ENCODE peak calls at places on chromosomes 7 and 10, in six cellular contexts. One of them, this sample, is unnamed.

GRCh38 chr7:82156168-82156567 is 287.4 kb downstream of the CACNA2D1 start:
- DNase-seq in progenitor cell of endocrine pancreas: no peak
- DNase-seq in foreskin fibroblast: no peak
- DNase-seq in psoas muscle: no peak
- DNase-seq in fibroblast of pulmonary artery: no peak
- DNase-seq in glutamatergic neuron: no peak
- DNase-seq in this sample: no peak

GRCh38 chr10:681670-682318 is 7.7 kb downstream of the DIP2C start:
- DNase-seq in progenitor cell of endocrine pancreas: no peak
- DNase-seq in foreskin fibroblast: peak
- DNase-seq in psoas muscle: no peak
- DNase-seq in fibroblast of pulmonary artery: no peak
- DNase-seq in glutamatergic neuron: no peak
- DNase-seq in this sample: no peak

GRCh38 chr10:4443419-4443818 is 382.6 kb upstream of the AKR1E2 start:
- DNase-seq in progenitor cell of endocrine pancreas: no peak
- DNase-seq in foreskin fibroblast: no peak
- DNase-seq in psoas muscle: no peak
- DNase-seq in fibroblast of pulmonary artery: no peak
- DNase-seq in glutamatergic neuron: no peak
- DNase-seq in this sample: no peak

GRCh38 chr10:130971123-130971435 is 340.4 kb downstream of the TCERG1L start:
- DNase-seq in progenitor cell of endocrine pancreas: no peak
- DNase-seq in foreskin fibroblast: no peak
- DNase-seq in psoas muscle: no peak
- DNase-seq in fibroblast of pulmonary artery: no peak
- DNase-seq in glutamatergic neuron: no peak
- DNase-seq in this sample: peak

GRCh38 chr7:124655990-124656389 is 109.6 kb downstream of the GPR37 start:
- DNase-seq in progenitor cell of endocrine pancreas: no peak
- DNase-seq in foreskin fibroblast: no peak
- DNase-seq in psoas muscle: no peak
- DNase-seq in fibroblast of pulmonary artery: no peak
- DNase-seq in glutamatergic neuron: no peak
- DNase-seq in this sample: no peak

GRCh38 chr10:12186324-12186723 is 9.4 kb downstream of the NUDT5 start:
- DNase-seq in progenitor cell of endocrine pancreas: no peak
- DNase-seq in foreskin fibroblast: no peak
- DNase-seq in psoas muscle: no peak
- DNase-seq in fibroblast of pulmonary artery: no peak
- DNase-seq in glutamatergic neuron: no peak
- DNase-seq in this sample: no peak

GRCh38 chr7:151408839-151409554 is 841 bp downstream of the WDR86 start:
- DNase-seq in progenitor cell of endocrine pancreas: no peak
- DNase-seq in foreskin fibroblast: no peak
- DNase-seq in psoas muscle: peak
- DNase-seq in fibroblast of pulmonary artery: peak
- DNase-seq in glutamatergic neuron: no peak
- DNase-seq in this sample: no peak

GRCh38 chr10:131831561-131831960 is 69.2 kb upstream of the PPP2R2D start:
- DNase-seq in progenitor cell of endocrine pancreas: no peak
- DNase-seq in foreskin fibroblast: no peak
- DNase-seq in psoas muscle: peak
- DNase-seq in fibroblast of pulmonary artery: no peak
- DNase-seq in glutamatergic neuron: peak
- DNase-seq in this sample: no peak

GRCh38 chr7:96695581-96695980 is 14.1 kb downstream of the SEM1 start:
- DNase-seq in progenitor cell of endocrine pancreas: no peak
- DNase-seq in foreskin fibroblast: no peak
- DNase-seq in psoas muscle: no peak
- DNase-seq in fibroblast of pulmonary artery: no peak
- DNase-seq in glutamatergic neuron: no peak
- DNase-seq in this sample: no peak

GRCh38 chr7:150363872-150364271 is 4.8 kb upstream of the REPIN1 start:
- DNase-seq in progenitor cell of endocrine pancreas: no peak
- DNase-seq in foreskin fibroblast: no peak
- DNase-seq in psoas muscle: no peak
- DNase-seq in fibroblast of pulmonary artery: no peak
- DNase-seq in glutamatergic neuron: no peak
- DNase-seq in this sample: no peak

GRCh38 chr7:33040803-33041516 is 21.6 kb downstream of the NT5C3A start:
- DNase-seq in progenitor cell of endocrine pancreas: no peak
- DNase-seq in foreskin fibroblast: peak
- DNase-seq in psoas muscle: no peak
- DNase-seq in fibroblast of pulmonary artery: no peak
- DNase-seq in glutamatergic neuron: no peak
- DNase-seq in this sample: no peak

GRCh38 chr10:11748866-11749265 is 6.7 kb downstream of the ECHDC3 start:
- DNase-seq in progenitor cell of endocrine pancreas: no peak
- DNase-seq in foreskin fibroblast: no peak
- DNase-seq in psoas muscle: no peak
- DNase-seq in fibroblast of pulmonary artery: no peak
- DNase-seq in glutamatergic neuron: no peak
- DNase-seq in this sample: no peak

GRCh38 chr10:60271319-60272040 is 118.2 kb downstream of the ANK3 start:
- DNase-seq in progenitor cell of endocrine pancreas: no peak
- DNase-seq in foreskin fibroblast: no peak
- DNase-seq in psoas muscle: no peak
- DNase-seq in fibroblast of pulmonary artery: no peak
- DNase-seq in glutamatergic neuron: no peak
- DNase-seq in this sample: no peak

GRCh38 chr7:70093496-70093895 is 495.2 kb downstream of the AUTS2 start:
- DNase-seq in progenitor cell of endocrine pancreas: no peak
- DNase-seq in foreskin fibroblast: peak
- DNase-seq in psoas muscle: no peak
- DNase-seq in fibroblast of pulmonary artery: no peak
- DNase-seq in glutamatergic neuron: no peak
- DNase-seq in this sample: no peak

GRCh38 chr10:109529258-109529657 is 394.1 kb downstream of the XPNPEP1 start:
- DNase-seq in progenitor cell of endocrine pancreas: no peak
- DNase-seq in foreskin fibroblast: no peak
- DNase-seq in psoas muscle: no peak
- DNase-seq in fibroblast of pulmonary artery: no peak
- DNase-seq in glutamatergic neuron: no peak
- DNase-seq in this sample: no peak

GRCh38 chr10:73414230-73414981 is 548 bp upstream of the ANXA7 start:
- DNase-seq in progenitor cell of endocrine pancreas: no peak
- DNase-seq in foreskin fibroblast: peak
- DNase-seq in psoas muscle: no peak
- DNase-seq in fibroblast of pulmonary artery: no peak
- DNase-seq in glutamatergic neuron: no peak
- DNase-seq in this sample: no peak

GRCh38 chr10:70582793-70583700 is 19.5 kb downstream of the PRF1 start:
- DNase-seq in progenitor cell of endocrine pancreas: no peak
- DNase-seq in foreskin fibroblast: no peak
- DNase-seq in psoas muscle: no peak
- DNase-seq in fibroblast of pulmonary artery: no peak
- DNase-seq in glutamatergic neuron: no peak
- DNase-seq in this sample: peak

GRCh38 chr7:100372256-100372655 is 1.0 kb upstream of the PILRA start:
- DNase-seq in progenitor cell of endocrine pancreas: no peak
- DNase-seq in foreskin fibroblast: peak
- DNase-seq in psoas muscle: peak
- DNase-seq in fibroblast of pulmonary artery: peak
- DNase-seq in glutamatergic neuron: no peak
- DNase-seq in this sample: no peak

GRCh38 chr7:67440321-67440720 is 443.7 kb downstream of the TYW1 start:
- DNase-seq in progenitor cell of endocrine pancreas: no peak
- DNase-seq in foreskin fibroblast: no peak
- DNase-seq in psoas muscle: no peak
- DNase-seq in fibroblast of pulmonary artery: no peak
- DNase-seq in glutamatergic neuron: no peak
- DNase-seq in this sample: no peak

GRCh38 chr10:45044290-45044689 is 43.6 kb downstream of the ZNF22 start:
- DNase-seq in progenitor cell of endocrine pancreas: no peak
- DNase-seq in foreskin fibroblast: no peak
- DNase-seq in psoas muscle: no peak
- DNase-seq in fibroblast of pulmonary artery: no peak
- DNase-seq in glutamatergic neuron: no peak
- DNase-seq in this sample: no peak

GRCh38 chr7:42103456-42103855 is 133.6 kb downstream of the GLI3 start:
- DNase-seq in progenitor cell of endocrine pancreas: no peak
- DNase-seq in foreskin fibroblast: no peak
- DNase-seq in psoas muscle: no peak
- DNase-seq in fibroblast of pulmonary artery: no peak
- DNase-seq in glutamatergic neuron: no peak
- DNase-seq in this sample: no peak

GRCh38 chr7:106260136-106260561 is 24.6 kb downstream of the NAMPT start:
- DNase-seq in progenitor cell of endocrine pancreas: no peak
- DNase-seq in foreskin fibroblast: peak
- DNase-seq in psoas muscle: no peak
- DNase-seq in fibroblast of pulmonary artery: no peak
- DNase-seq in glutamatergic neuron: no peak
- DNase-seq in this sample: no peak

GRCh38 chr10:20990604-20991003 is 93.5 kb upstream of the NEBL start:
- DNase-seq in progenitor cell of endocrine pancreas: no peak
- DNase-seq in foreskin fibroblast: peak
- DNase-seq in psoas muscle: no peak
- DNase-seq in fibroblast of pulmonary artery: peak
- DNase-seq in glutamatergic neuron: no peak
- DNase-seq in this sample: no peak

GRCh38 chr10:44193156-44193555 is 191.7 kb downstream of the CXCL12 start:
- DNase-seq in progenitor cell of endocrine pancreas: no peak
- DNase-seq in foreskin fibroblast: no peak
- DNase-seq in psoas muscle: no peak
- DNase-seq in fibroblast of pulmonary artery: no peak
- DNase-seq in glutamatergic neuron: no peak
- DNase-seq in this sample: no peak

GRCh38 chr10:124691448-124692435 is 52.4 kb downstream of the FAM53B start:
- DNase-seq in progenitor cell of endocrine pancreas: no peak
- DNase-seq in foreskin fibroblast: no peak
- DNase-seq in psoas muscle: peak
- DNase-seq in fibroblast of pulmonary artery: no peak
- DNase-seq in glutamatergic neuron: no peak
- DNase-seq in this sample: no peak

GRCh38 chr10:4677296-4678021 is 148.5 kb upstream of the AKR1E2 start:
- DNase-seq in progenitor cell of endocrine pancreas: no peak
- DNase-seq in foreskin fibroblast: no peak
- DNase-seq in psoas muscle: no peak
- DNase-seq in fibroblast of pulmonary artery: peak
- DNase-seq in glutamatergic neuron: no peak
- DNase-seq in this sample: no peak

GRCh38 chr10:21814866-21815265 is 188.7 kb downstream of the DNAJC1 start:
- DNase-seq in progenitor cell of endocrine pancreas: no peak
- DNase-seq in foreskin fibroblast: no peak
- DNase-seq in psoas muscle: no peak
- DNase-seq in fibroblast of pulmonary artery: no peak
- DNase-seq in glutamatergic neuron: no peak
- DNase-seq in this sample: no peak

GRCh38 chr7:2623698-2624014 is 8.1 kb upstream of the TTYH3 start:
- DNase-seq in progenitor cell of endocrine pancreas: no peak
- DNase-seq in foreskin fibroblast: no peak
- DNase-seq in psoas muscle: no peak
- DNase-seq in fibroblast of pulmonary artery: no peak
- DNase-seq in glutamatergic neuron: no peak
- DNase-seq in this sample: no peak

GRCh38 chr10:79507436-79508167 is 4.7 kb upstream of the EIF5AL1 start:
- DNase-seq in progenitor cell of endocrine pancreas: no peak
- DNase-seq in foreskin fibroblast: no peak
- DNase-seq in psoas muscle: no peak
- DNase-seq in fibroblast of pulmonary artery: no peak
- DNase-seq in glutamatergic neuron: no peak
- DNase-seq in this sample: no peak

GRCh38 chr7:27141591-27142561 is 1.6 kb downstream of the HOXA5 start:
- DNase-seq in progenitor cell of endocrine pancreas: no peak
- DNase-seq in foreskin fibroblast: no peak
- DNase-seq in psoas muscle: peak
- DNase-seq in fibroblast of pulmonary artery: no peak
- DNase-seq in glutamatergic neuron: no peak
- DNase-seq in this sample: no peak
- TF ChIP-seq CTCF in progenitor cell of endocrine pancreas: peak
- TF ChIP-seq CTCF in foreskin fibroblast: no peak
- TF ChIP-seq CTCF in psoas muscle: no peak
- TF ChIP-seq CTCF in fibroblast of pulmonary artery: no peak
- TF ChIP-seq CTCF in glutamatergic neuron: no peak
- TF ChIP-seq CTCF in this sample: no peak

GRCh38 chr10:6163364-6164270 is 39.1 kb upstream of the PFKFB3 start:
- DNase-seq in progenitor cell of endocrine pancreas: peak
- DNase-seq in foreskin fibroblast: peak
- DNase-seq in psoas muscle: peak
- DNase-seq in fibroblast of pulmonary artery: peak
- DNase-seq in glutamatergic neuron: peak
- DNase-seq in this sample: peak
- TF ChIP-seq CTCF in progenitor cell of endocrine pancreas: no peak
- TF ChIP-seq CTCF in foreskin fibroblast: no peak
- TF ChIP-seq CTCF in psoas muscle: no peak
- TF ChIP-seq CTCF in fibroblast of pulmonary artery: no peak
- TF ChIP-seq CTCF in glutamatergic neuron: no peak
- TF ChIP-seq CTCF in this sample: no peak

DNA sequence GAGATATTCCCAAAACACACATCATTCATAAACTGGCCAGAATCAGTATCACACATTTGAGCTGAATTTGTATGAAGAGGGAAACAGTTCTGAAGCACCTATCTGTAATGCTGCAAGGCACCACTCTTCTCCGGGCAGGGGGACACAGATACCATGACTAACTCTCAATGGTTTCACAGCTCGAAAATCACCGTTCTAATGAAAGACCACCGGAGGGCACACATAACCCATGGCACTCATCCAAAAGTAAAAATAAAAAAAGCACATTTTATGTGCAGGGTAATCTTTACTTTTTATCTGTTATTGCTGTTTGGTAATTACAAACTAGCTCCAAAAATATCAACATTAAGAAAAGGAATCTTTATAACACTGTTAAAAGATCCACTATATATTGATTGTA is 137.5 kb downstream of the PARD3 start:
- DNase-seq in progenitor cell of endocrine pancreas: no peak
- DNase-seq in foreskin fibroblast: no peak
- DNase-seq in psoas muscle: no peak
- DNase-seq in fibroblast of pulmonary artery: no peak
- DNase-seq in glutamatergic neuron: no peak
- DNase-seq in this sample: no peak
- TF ChIP-seq CTCF in progenitor cell of endocrine pancreas: peak
- TF ChIP-seq CTCF in foreskin fibroblast: no peak
- TF ChIP-seq CTCF in psoas muscle: no peak
- TF ChIP-seq CTCF in fibroblast of pulmonary artery: no peak
- TF ChIP-seq CTCF in glutamatergic neuron: no peak
- TF ChIP-seq CTCF in this sample: no peak

GRCh38 chr10:50999163-50999562 is 75.1 kb upstream of the PRKG1 start:
- DNase-seq in progenitor cell of endocrine pancreas: no peak
- DNase-seq in foreskin fibroblast: no peak
- DNase-seq in psoas muscle: no peak
- DNase-seq in fibroblast of pulmonary artery: no peak
- DNase-seq in glutamatergic neuron: no peak
- DNase-seq in this sample: no peak

GRCh38 chr10:51000976-51001375 is 73.3 kb upstream of the PRKG1 start:
- DNase-seq in progenitor cell of endocrine pancreas: no peak
- DNase-seq in foreskin fibroblast: peak
- DNase-seq in psoas muscle: no peak
- DNase-seq in fibroblast of pulmonary artery: peak
- DNase-seq in glutamatergic neuron: no peak
- DNase-seq in this sample: no peak

GRCh38 chr10:51005551-51005950 is 68.7 kb upstream of the PRKG1 start:
- DNase-seq in progenitor cell of endocrine pancreas: no peak
- DNase-seq in foreskin fibroblast: no peak
- DNase-seq in psoas muscle: no peak
- DNase-seq in fibroblast of pulmonary artery: no peak
- DNase-seq in glutamatergic neuron: no peak
- DNase-seq in this sample: no peak

GRCh38 chr10:51000164-51000563 is 74.1 kb upstream of the PRKG1 start:
- DNase-seq in progenitor cell of endocrine pancreas: no peak
- DNase-seq in foreskin fibroblast: peak
- DNase-seq in psoas muscle: no peak
- DNase-seq in fibroblast of pulmonary artery: peak
- DNase-seq in glutamatergic neuron: no peak
- DNase-seq in this sample: no peak

GRCh38 chr10:51001587-51001986 is 72.7 kb upstream of the PRKG1 start:
- DNase-seq in progenitor cell of endocrine pancreas: no peak
- DNase-seq in foreskin fibroblast: peak
- DNase-seq in psoas muscle: no peak
- DNase-seq in fibroblast of pulmonary artery: peak
- DNase-seq in glutamatergic neuron: no peak
- DNase-seq in this sample: no peak
- TF ChIP-seq CTCF in progenitor cell of endocrine pancreas: peak
- TF ChIP-seq CTCF in foreskin fibroblast: peak
- TF ChIP-seq CTCF in psoas muscle: peak
- TF ChIP-seq CTCF in fibroblast of pulmonary artery: peak
- TF ChIP-seq CTCF in glutamatergic neuron: peak
- TF ChIP-seq CTCF in this sample: no peak